ENCODE peak calls at places on chromosomes 4 and X, in ten cellular contexts. One of them, this sample, is unnamed.

GRCh38 chrX:15468036-15468435 is 25.1 kb downstream of the PIR start:
- DNase-seq in GM04504: no peak
- DNase-seq in LoVo: no peak
- DNase-seq in CD4-positive, alpha-beta memory T cell: no peak
- DNase-seq in A549: no peak
- DNase-seq in NCI-H510A treated with DMSO at 0.1 percent for 48 hours: no peak
- DNase-seq in D721Med: no peak
- DNase-seq in IMR-90: peak; percentile 67
- DNase-seq in germinal center: no peak
- DNase-seq in T-helper 1 cell: no peak
- DNase-seq in this sample: no peak

GRCh38 chr4:2788532-2789103 is 4.3 kb upstream of the SH3BP2 start:
- DNase-seq in GM04504: no peak
- DNase-seq in LoVo: no peak
- DNase-seq in CD4-positive, alpha-beta memory T cell: no peak
- DNase-seq in A549: no peak
- DNase-seq in NCI-H510A treated with DMSO at 0.1 percent for 48 hours: no peak
- DNase-seq in D721Med: no peak
- DNase-seq in IMR-90: peak; percentile 29
- DNase-seq in germinal center: no peak
- DNase-seq in T-helper 1 cell: no peak
- DNase-seq in this sample: no peak

GRCh38 chr4:38177035-38177791 is 217.0 kb downstream of the PTTG2 start:
- DNase-seq in GM04504: no peak
- DNase-seq in LoVo: no peak
- DNase-seq in CD4-positive, alpha-beta memory T cell: peak; percentile 67
- DNase-seq in A549: no peak
- DNase-seq in NCI-H510A treated with DMSO at 0.1 percent for 48 hours: no peak
- DNase-seq in D721Med: no peak
- DNase-seq in IMR-90: peak; percentile 44
- DNase-seq in germinal center: no peak
- DNase-seq in T-helper 1 cell: no peak
- DNase-seq in this sample: no peak

GRCh38 chr4:122930877-122931276 is 8.5 kb upstream of the NUDT6 start:
- DNase-seq in GM04504: no peak
- DNase-seq in LoVo: peak; percentile 47
- DNase-seq in CD4-positive, alpha-beta memory T cell: peak; percentile 19
- DNase-seq in A549: no peak
- DNase-seq in NCI-H510A treated with DMSO at 0.1 percent for 48 hours: peak; percentile 5
- DNase-seq in D721Med: no peak
- DNase-seq in IMR-90: peak; percentile 41
- DNase-seq in germinal center: peak; percentile 2
- DNase-seq in T-helper 1 cell: no peak
- DNase-seq in this sample: peak; percentile 20

GRCh38 chrX:40146471-40147398 is 49.0 kb upstream of the BCOR start:
- DNase-seq in GM04504: no peak
- DNase-seq in LoVo: no peak
- DNase-seq in CD4-positive, alpha-beta memory T cell: no peak
- DNase-seq in A549: no peak
- DNase-seq in NCI-H510A treated with DMSO at 0.1 percent for 48 hours: peak; percentile 52
- DNase-seq in D721Med: no peak
- DNase-seq in IMR-90: peak; percentile 46
- DNase-seq in germinal center: no peak
- DNase-seq in T-helper 1 cell: no peak
- DNase-seq in this sample: no peak

GRCh38 chr4:121256346-121256745 is 92.2 kb upstream of the TNIP3 start:
- DNase-seq in GM04504: peak; percentile 83
- DNase-seq in LoVo: peak; percentile 25
- DNase-seq in CD4-positive, alpha-beta memory T cell: peak; percentile 12
- DNase-seq in A549: no peak
- DNase-seq in NCI-H510A treated with DMSO at 0.1 percent for 48 hours: no peak
- DNase-seq in D721Med: no peak
- DNase-seq in IMR-90: peak; percentile 80
- DNase-seq in germinal center: no peak
- DNase-seq in T-helper 1 cell: no peak
- DNase-seq in this sample: no peak

GRCh38 chr4:26510334-26510705 is 20.0 kb upstream of the CCKAR start:
- DNase-seq in GM04504: no peak
- DNase-seq in LoVo: no peak
- DNase-seq in CD4-positive, alpha-beta memory T cell: no peak
- DNase-seq in A549: no peak
- DNase-seq in NCI-H510A treated with DMSO at 0.1 percent for 48 hours: no peak
- DNase-seq in D721Med: no peak
- DNase-seq in IMR-90: no peak
- DNase-seq in germinal center: no peak
- DNase-seq in T-helper 1 cell: no peak
- DNase-seq in this sample: no peak

GRCh38 chr4:7821245-7822165 is 118.2 kb downstream of the AFAP1 start:
- DNase-seq in GM04504: no peak
- DNase-seq in LoVo: no peak
- DNase-seq in CD4-positive, alpha-beta memory T cell: no peak
- DNase-seq in A549: no peak
- DNase-seq in NCI-H510A treated with DMSO at 0.1 percent for 48 hours: no peak
- DNase-seq in D721Med: no peak
- DNase-seq in IMR-90: no peak
- DNase-seq in germinal center: no peak
- DNase-seq in T-helper 1 cell: no peak
- DNase-seq in this sample: no peak

GRCh38 chr4:107913283-107913899 is 18.0 kb upstream of the CYP2U1 start:
- DNase-seq in GM04504: no peak
- DNase-seq in LoVo: peak; percentile 69
- DNase-seq in CD4-positive, alpha-beta memory T cell: peak; percentile 62
- DNase-seq in A549: peak; percentile 12
- DNase-seq in NCI-H510A treated with DMSO at 0.1 percent for 48 hours: peak; percentile 34
- DNase-seq in D721Med: no peak
- DNase-seq in IMR-90: peak; percentile 76
- DNase-seq in germinal center: peak; percentile 17
- DNase-seq in T-helper 1 cell: no peak
- DNase-seq in this sample: peak; percentile 50

GRCh38 chr4:8754634-8755589 is 116.7 kb downstream of the HMX1 start:
- DNase-seq in GM04504: no peak
- DNase-seq in LoVo: no peak
- DNase-seq in CD4-positive, alpha-beta memory T cell: no peak
- DNase-seq in A549: no peak
- DNase-seq in NCI-H510A treated with DMSO at 0.1 percent for 48 hours: no peak
- DNase-seq in D721Med: no peak
- DNase-seq in IMR-90: no peak
- DNase-seq in germinal center: no peak
- DNase-seq in T-helper 1 cell: no peak
- DNase-seq in this sample: no peak

GRCh38 chr4:158322119-158322518 is 111.8 kb downstream of the TMEM144 start:
- DNase-seq in GM04504: peak; percentile 56
- DNase-seq in LoVo: no peak
- DNase-seq in CD4-positive, alpha-beta memory T cell: no peak
- DNase-seq in A549: no peak
- DNase-seq in NCI-H510A treated with DMSO at 0.1 percent for 48 hours: no peak
- DNase-seq in D721Med: no peak
- DNase-seq in IMR-90: no peak
- DNase-seq in germinal center: no peak
- DNase-seq in T-helper 1 cell: no peak
- DNase-seq in this sample: no peak

GRCh38 chr4:73311428-73311827 is 52.8 kb upstream of the ANKRD17 start:
- DNase-seq in GM04504: no peak
- DNase-seq in LoVo: peak; percentile 45
- DNase-seq in CD4-positive, alpha-beta memory T cell: no peak
- DNase-seq in A549: no peak
- DNase-seq in NCI-H510A treated with DMSO at 0.1 percent for 48 hours: peak; percentile 56
- DNase-seq in D721Med: no peak
- DNase-seq in IMR-90: peak; percentile 77
- DNase-seq in germinal center: no peak
- DNase-seq in T-helper 1 cell: no peak
- DNase-seq in this sample: peak; percentile 26

GRCh38 chr4:102319594-102319993 is 25.7 kb downstream of the SLC39A8 start:
- DNase-seq in GM04504: no peak
- DNase-seq in LoVo: no peak
- DNase-seq in CD4-positive, alpha-beta memory T cell: no peak
- DNase-seq in A549: no peak
- DNase-seq in NCI-H510A treated with DMSO at 0.1 percent for 48 hours: no peak
- DNase-seq in D721Med: no peak
- DNase-seq in IMR-90: no peak
- DNase-seq in germinal center: no peak
- DNase-seq in T-helper 1 cell: no peak
- DNase-seq in this sample: no peak

GRCh38 chr4:186191266-186192067 is at the start of gene CYP4V2:
- DNase-seq in GM04504: peak; percentile 54
- DNase-seq in LoVo: peak; percentile 80
- DNase-seq in CD4-positive, alpha-beta memory T cell: peak; percentile 90
- DNase-seq in A549: peak; percentile 42
- DNase-seq in NCI-H510A treated with DMSO at 0.1 percent for 48 hours: peak; percentile 14
- DNase-seq in D721Med: peak; percentile 51
- DNase-seq in IMR-90: peak; percentile 72
- DNase-seq in germinal center: peak; percentile 89
- DNase-seq in T-helper 1 cell: peak; percentile 68
- DNase-seq in this sample: peak; percentile 73

GRCh38 chr4:84730375-84730774 is 147.4 kb downstream of the CDS1 start:
- DNase-seq in GM04504: no peak
- DNase-seq in LoVo: no peak
- DNase-seq in CD4-positive, alpha-beta memory T cell: no peak
- DNase-seq in A549: no peak
- DNase-seq in NCI-H510A treated with DMSO at 0.1 percent for 48 hours: no peak
- DNase-seq in D721Med: no peak
- DNase-seq in IMR-90: no peak
- DNase-seq in germinal center: no peak
- DNase-seq in T-helper 1 cell: no peak
- DNase-seq in this sample: no peak

GRCh38 chr4:186105721-186106335 is 1.3 kb downstream of the FAM149A start:
- DNase-seq in GM04504: no peak
- DNase-seq in LoVo: peak; percentile 15
- DNase-seq in CD4-positive, alpha-beta memory T cell: peak; percentile 5
- DNase-seq in A549: no peak
- DNase-seq in NCI-H510A treated with DMSO at 0.1 percent for 48 hours: peak; percentile 22
- DNase-seq in D721Med: no peak
- DNase-seq in IMR-90: no peak
- DNase-seq in germinal center: peak; percentile 9
- DNase-seq in T-helper 1 cell: no peak
- DNase-seq in this sample: peak; percentile 25

GRCh38 chr4:172514011-172514410 is 654.6 kb upstream of the GALNT7 start:
- DNase-seq in GM04504: no peak
- DNase-seq in LoVo: peak; percentile 48
- DNase-seq in CD4-positive, alpha-beta memory T cell: no peak
- DNase-seq in A549: no peak
- DNase-seq in NCI-H510A treated with DMSO at 0.1 percent for 48 hours: no peak
- DNase-seq in D721Med: no peak
- DNase-seq in IMR-90: no peak
- DNase-seq in germinal center: no peak
- DNase-seq in T-helper 1 cell: no peak
- DNase-seq in this sample: no peak